ENCODE peak calls at places on chromosome 18, in seven cellular contexts. One of them, this sample, is unnamed.

GRCh38 chr18:50558948-50559749 is 738 bp upstream of the MAPK4 start:
- DNase-seq in right lobe of liver: peak; percentile 22
- DNase-seq in breast epithelium: no peak
- DNase-seq in sigmoid colon: no peak
- DNase-seq in IMR-90: no peak
- DNase-seq in A549: no peak
- DNase-seq in tibial nerve: no peak
- DNase-seq in this sample: peak; percentile 46

GRCh38 chr18:78998350-78999055 is 18.9 kb downstream of the SALL3 start:
- DNase-seq in right lobe of liver: no peak
- DNase-seq in breast epithelium: no peak
- DNase-seq in sigmoid colon: no peak
- DNase-seq in IMR-90: no peak
- DNase-seq in A549: no peak
- DNase-seq in tibial nerve: no peak
- DNase-seq in this sample: no peak

GRCh38 chr18:56377161-56377560 is 261.2 kb downstream of the TXNL1 start:
- DNase-seq in right lobe of liver: no peak
- DNase-seq in breast epithelium: no peak
- DNase-seq in sigmoid colon: no peak
- DNase-seq in IMR-90: no peak
- DNase-seq in A549: no peak
- DNase-seq in tibial nerve: no peak
- DNase-seq in this sample: no peak

GRCh38 chr18:73461780-73462059 is 593.9 kb upstream of the NETO1 start:
- DNase-seq in right lobe of liver: no peak
- DNase-seq in breast epithelium: no peak
- DNase-seq in sigmoid colon: no peak
- DNase-seq in IMR-90: peak; percentile 41
- DNase-seq in A549: no peak
- DNase-seq in tibial nerve: no peak
- DNase-seq in this sample: no peak

GRCh38 chr18:74947417-74947816 is 261.5 kb downstream of the PTGR3 start:
- DNase-seq in right lobe of liver: no peak
- DNase-seq in breast epithelium: no peak
- DNase-seq in sigmoid colon: no peak
- DNase-seq in IMR-90: no peak
- DNase-seq in A549: no peak
- DNase-seq in tibial nerve: no peak
- DNase-seq in this sample: no peak

GRCh38 chr18:49008716-49009115 is 58.0 kb upstream of the SMAD7 start:
- DNase-seq in right lobe of liver: peak; percentile 9
- DNase-seq in breast epithelium: no peak
- DNase-seq in sigmoid colon: no peak
- DNase-seq in IMR-90: no peak
- DNase-seq in A549: no peak
- DNase-seq in tibial nerve: no peak
- DNase-seq in this sample: no peak

GRCh38 chr18:79789901-79790885 is 7.5 kb upstream of the KCNG2 start:
- DNase-seq in right lobe of liver: no peak
- DNase-seq in breast epithelium: no peak
- DNase-seq in sigmoid colon: peak; percentile 40
- DNase-seq in IMR-90: no peak
- DNase-seq in A549: no peak
- DNase-seq in tibial nerve: no peak
- DNase-seq in this sample: no peak

GRCh38 chr18:32049393-32050161 is 31.0 kb downstream of the RNF125 start:
- DNase-seq in right lobe of liver: peak; percentile 50
- DNase-seq in breast epithelium: no peak
- DNase-seq in sigmoid colon: no peak
- DNase-seq in IMR-90: no peak
- DNase-seq in A549: peak; percentile 9
- DNase-seq in tibial nerve: no peak
- DNase-seq in this sample: peak; percentile 13

GRCh38 chr18:3411854-3412268 is 38.1 kb upstream of the TGIF1 start:
- DNase-seq in right lobe of liver: peak; percentile 34
- DNase-seq in breast epithelium: no peak
- DNase-seq in sigmoid colon: no peak
- DNase-seq in IMR-90: no peak
- DNase-seq in A549: peak; percentile 80
- DNase-seq in tibial nerve: no peak
- DNase-seq in this sample: peak; percentile 15

GRCh38 chr18:36628435-36629094 is 200.2 kb downstream of the TPGS2 start:
- DNase-seq in right lobe of liver: no peak
- DNase-seq in breast epithelium: no peak
- DNase-seq in sigmoid colon: no peak
- DNase-seq in IMR-90: peak; percentile 87
- DNase-seq in A549: no peak
- DNase-seq in tibial nerve: no peak
- DNase-seq in this sample: no peak

GRCh38 chr18:79372991-79373390 is 22.7 kb upstream of the NFATC1 start:
- DNase-seq in right lobe of liver: no peak
- DNase-seq in breast epithelium: no peak
- DNase-seq in sigmoid colon: no peak
- DNase-seq in IMR-90: no peak
- DNase-seq in A549: no peak
- DNase-seq in tibial nerve: no peak
- DNase-seq in this sample: no peak

GRCh38 chr18:58251416-58251815 is 207.4 kb downstream of the NEDD4L start:
- DNase-seq in right lobe of liver: no peak
- DNase-seq in breast epithelium: no peak
- DNase-seq in sigmoid colon: no peak
- DNase-seq in IMR-90: peak; percentile 31
- DNase-seq in A549: no peak
- DNase-seq in tibial nerve: no peak
- DNase-seq in this sample: no peak

GRCh38 chr18:68714356-68714706 is 577 bp downstream of the TMX3 start:
- DNase-seq in right lobe of liver: no peak
- DNase-seq in breast epithelium: no peak
- DNase-seq in sigmoid colon: no peak
- DNase-seq in IMR-90: no peak
- DNase-seq in A549: no peak
- DNase-seq in tibial nerve: no peak
- DNase-seq in this sample: peak; percentile 2

GRCh38 chr18:68713131-68713530 is 1.8 kb downstream of the TMX3 start:
- DNase-seq in right lobe of liver: no peak
- DNase-seq in breast epithelium: no peak
- DNase-seq in sigmoid colon: no peak
- DNase-seq in IMR-90: no peak
- DNase-seq in A549: no peak
- DNase-seq in tibial nerve: no peak
- DNase-seq in this sample: no peak

GRCh38 chr18:68713791-68714190 is 1.1 kb downstream of the TMX3 start:
- DNase-seq in right lobe of liver: no peak
- DNase-seq in breast epithelium: no peak
- DNase-seq in sigmoid colon: no peak
- DNase-seq in IMR-90: no peak
- DNase-seq in A549: no peak
- DNase-seq in tibial nerve: no peak
- DNase-seq in this sample: no peak

DNA sequence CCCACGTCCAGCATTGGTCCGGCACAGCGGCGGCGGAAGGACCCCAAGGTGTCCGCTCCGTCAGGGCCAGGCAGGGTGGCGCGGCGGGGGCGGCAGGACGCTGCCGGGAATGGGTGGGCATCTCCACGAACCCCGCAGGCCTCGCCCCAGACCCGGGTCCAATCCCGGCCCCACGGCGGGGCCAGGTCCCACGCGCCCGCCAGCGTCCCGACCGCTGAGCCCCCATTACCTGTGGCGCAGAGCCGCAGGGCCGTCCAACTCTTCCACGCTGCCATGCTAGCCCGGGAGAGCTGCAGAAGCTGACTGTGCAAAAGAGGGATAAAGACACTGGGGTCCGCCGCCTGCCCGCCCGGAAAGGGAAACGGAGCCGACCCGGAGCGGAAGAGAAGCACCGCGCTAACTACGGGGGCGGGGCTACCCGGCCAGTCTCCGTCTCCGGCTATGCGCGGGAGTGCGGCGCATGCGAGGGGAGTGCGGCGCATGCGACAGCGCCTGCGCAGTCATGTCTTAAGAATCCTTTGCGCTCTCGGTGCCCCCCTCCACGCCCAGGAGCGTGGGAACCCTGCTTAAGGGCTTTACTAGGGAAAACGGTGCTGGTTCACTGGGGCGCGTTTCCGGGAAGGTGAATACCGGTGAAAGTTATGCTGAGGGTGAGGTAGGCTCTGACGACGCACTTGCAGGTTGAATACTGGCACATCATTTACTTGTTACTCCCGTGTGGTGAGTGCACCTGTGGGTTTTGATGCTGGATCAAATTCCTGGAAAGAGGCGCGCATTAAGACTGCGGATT is at the start of gene TMX3:
- DNase-seq in right lobe of liver: peak; percentile 93
- DNase-seq in breast epithelium: peak; percentile 71
- DNase-seq in sigmoid colon: peak; percentile 93
- DNase-seq in IMR-90: peak; percentile 92
- DNase-seq in A549: peak; percentile 92
- DNase-seq in tibial nerve: peak; percentile 70
- DNase-seq in this sample: peak; percentile 93
- TF ChIP-seq POLR2A in right lobe of liver: peak; percentile 44
- TF ChIP-seq POLR2A in breast epithelium: no peak
- TF ChIP-seq POLR2A in sigmoid colon: no peak
- TF ChIP-seq POLR2A in IMR-90: no peak
- TF ChIP-seq POLR2A in A549: peak; percentile 35
- TF ChIP-seq POLR2A in tibial nerve: no peak
- TF ChIP-seq POLR2A in this sample: peak; percentile 58

GRCh38 chr18:77054606-77055428 is 77.8 kb downstream of the MBP start:
- DNase-seq in right lobe of liver: peak; percentile 88
- DNase-seq in breast epithelium: peak; percentile 55
- DNase-seq in sigmoid colon: peak; percentile 90
- DNase-seq in IMR-90: peak; percentile 93
- DNase-seq in A549: peak; percentile 82
- DNase-seq in tibial nerve: peak; percentile 73
- DNase-seq in this sample: peak; percentile 48
- H3K4me1 ChIP-seq in right lobe of liver: peaks cover 33% of the 10 kb centered on the region
- H3K4me1 ChIP-seq in breast epithelium: no peaks in the 10 kb centered on the region
- H3K4me1 ChIP-seq in sigmoid colon: no peaks in the 10 kb centered on the region
- H3K4me1 ChIP-seq in IMR-90: peaks cover 19% of the 10 kb centered on the region
- H3K4me1 ChIP-seq in A549: peaks cover 34% of the 10 kb centered on the region
- H3K4me1 ChIP-seq in tibial nerve: peaks cover 75% of the 10 kb centered on the region
- H3K4me1 ChIP-seq in this sample: peaks cover 45% of the 10 kb centered on the region

GRCh38 chr18:5895300-5895885 is at the start of gene TMEM200C:
- DNase-seq in right lobe of liver: peak; percentile 27
- DNase-seq in breast epithelium: no peak
- DNase-seq in sigmoid colon: peak; percentile 66
- DNase-seq in IMR-90: peak; percentile 43
- DNase-seq in A549: no peak
- DNase-seq in tibial nerve: no peak
- DNase-seq in this sample: peak; percentile 16

GRCh38 chr18:5894215-5894612 is 1.1 kb downstream of the TMEM200C start:
- DNase-seq in right lobe of liver: no peak
- DNase-seq in breast epithelium: no peak
- DNase-seq in sigmoid colon: no peak
- DNase-seq in IMR-90: peak; percentile 12
- DNase-seq in A549: no peak
- DNase-seq in tibial nerve: no peak
- DNase-seq in this sample: no peak

GRCh38 chr18:5894613-5895299 is 566 bp downstream of the TMEM200C start:
- DNase-seq in right lobe of liver: peak; percentile 15
- DNase-seq in breast epithelium: peak; percentile 18
- DNase-seq in sigmoid colon: peak; percentile 59
- DNase-seq in IMR-90: peak; percentile 18
- DNase-seq in A549: no peak
- DNase-seq in tibial nerve: no peak
- DNase-seq in this sample: peak; percentile 8

GRCh38 chr18:5892772-5893431 is 2.4 kb downstream of the TMEM200C start:
- DNase-seq in right lobe of liver: no peak
- DNase-seq in breast epithelium: no peak
- DNase-seq in sigmoid colon: no peak
- DNase-seq in IMR-90: peak; percentile 34
- DNase-seq in A549: no peak
- DNase-seq in tibial nerve: no peak
- DNase-seq in this sample: no peak

DNA sequence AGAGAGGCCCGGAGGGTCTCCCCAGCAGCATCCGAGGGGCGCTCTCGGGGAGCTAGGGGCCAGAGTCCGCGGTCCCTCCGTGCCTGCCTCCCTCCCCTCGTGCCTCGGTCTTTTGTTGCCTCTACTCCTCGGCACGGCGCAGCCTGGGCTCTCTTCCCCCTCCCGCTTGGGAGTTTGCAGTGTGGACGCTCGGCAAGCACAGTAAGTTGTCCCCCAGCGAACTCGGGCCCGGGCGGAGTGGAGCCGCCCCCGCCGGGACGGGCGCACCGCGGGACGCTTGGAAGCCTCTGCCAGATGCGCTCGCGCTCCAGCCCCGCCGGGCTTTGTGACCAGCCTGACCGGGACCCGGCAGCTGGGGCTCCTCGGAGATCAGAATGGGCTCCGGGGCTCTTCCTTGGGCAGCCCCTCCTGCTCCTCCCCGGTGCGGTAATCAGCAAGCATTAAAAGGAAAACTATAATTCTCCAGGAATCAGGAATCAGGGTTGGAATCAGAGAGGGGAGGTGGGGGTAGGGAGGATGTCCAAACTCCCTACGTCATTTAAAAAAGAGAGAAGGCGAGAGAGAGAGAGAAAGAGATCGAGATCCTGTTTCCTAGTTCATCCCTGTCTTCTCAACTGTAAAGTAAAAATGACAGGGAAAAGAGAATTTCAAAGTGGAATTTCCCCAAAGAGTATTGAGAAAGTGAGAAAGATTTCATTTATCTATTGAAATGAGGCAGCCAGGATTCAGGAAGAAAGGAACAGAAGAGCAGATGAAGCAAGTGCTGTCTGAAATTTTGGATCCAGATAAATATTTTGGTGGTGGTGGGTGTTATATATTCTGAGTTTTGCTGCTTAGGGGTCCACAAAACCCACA is 791 bp upstream of the TMEM200C start:
- DNase-seq in right lobe of liver: peak; percentile 39
- DNase-seq in breast epithelium: peak; percentile 44
- DNase-seq in sigmoid colon: peak; percentile 74
- DNase-seq in IMR-90: peak; percentile 74
- DNase-seq in A549: no peak
- DNase-seq in tibial nerve: no peak
- DNase-seq in this sample: peak; percentile 16
- H3K4me3 ChIP-seq in right lobe of liver: peak overlapping the region; percentile 50
- H3K4me3 ChIP-seq in breast epithelium: peak overlapping the region; percentile 87
- H3K4me3 ChIP-seq in sigmoid colon: peak overlapping the region; percentile 50
- H3K4me3 ChIP-seq in IMR-90: peak overlapping the region; percentile 99
- H3K4me3 ChIP-seq in A549: peak overlapping the region; percentile 45
- H3K4me3 ChIP-seq in tibial nerve: peak overlapping the region; percentile 56
- H3K4me3 ChIP-seq in this sample: no peak overlapping the region

GRCh38 chr18:47174545-47175116 is 1.5 kb downstream of the IER3IP1 start:
- DNase-seq in right lobe of liver: no peak
- DNase-seq in breast epithelium: no peak
- DNase-seq in sigmoid colon: no peak
- DNase-seq in IMR-90: no peak
- DNase-seq in A549: peak; percentile 10
- DNase-seq in tibial nerve: no peak
- DNase-seq in this sample: no peak

GRCh38 chr18:47172476-47172875 is 3.7 kb downstream of the IER3IP1 start:
- DNase-seq in right lobe of liver: no peak
- DNase-seq in breast epithelium: no peak
- DNase-seq in sigmoid colon: no peak
- DNase-seq in IMR-90: peak; percentile 35
- DNase-seq in A549: no peak
- DNase-seq in tibial nerve: no peak
- DNase-seq in this sample: no peak

GRCh38 chr18:47180765-47181164 is 4.6 kb upstream of the IER3IP1 start:
- DNase-seq in right lobe of liver: no peak
- DNase-seq in breast epithelium: no peak
- DNase-seq in sigmoid colon: no peak
- DNase-seq in IMR-90: no peak
- DNase-seq in A549: no peak
- DNase-seq in tibial nerve: no peak
- DNase-seq in this sample: no peak

GRCh38 chr18:47175283-47175894 is 775 bp downstream of the IER3IP1 start:
- DNase-seq in right lobe of liver: no peak
- DNase-seq in breast epithelium: no peak
- DNase-seq in sigmoid colon: no peak
- DNase-seq in IMR-90: no peak
- DNase-seq in A549: no peak
- DNase-seq in tibial nerve: no peak
- DNase-seq in this sample: peak; percentile 38

GRCh38 chr18:47175895-47176575 is at the start of gene IER3IP1:
- DNase-seq in right lobe of liver: peak; percentile 92
- DNase-seq in breast epithelium: peak; percentile 73
- DNase-seq in sigmoid colon: peak; percentile 94
- DNase-seq in IMR-90: peak; percentile 91
- DNase-seq in A549: peak; percentile 92
- DNase-seq in tibial nerve: peak; percentile 73
- DNase-seq in this sample: peak; percentile 88
- TF ChIP-seq POLR2A in right lobe of liver: peak; percentile 64
- TF ChIP-seq POLR2A in breast epithelium: no peak
- TF ChIP-seq POLR2A in sigmoid colon: no peak
- TF ChIP-seq POLR2A in IMR-90: peak; percentile 79
- TF ChIP-seq POLR2A in A549: peak; percentile 62
- TF ChIP-seq POLR2A in tibial nerve: no peak
- TF ChIP-seq POLR2A in this sample: peak; percentile 78

This sample was measured in thyroid gland.